ENCODE peak calls at places on chromosomes 7 and 10, in five cellular contexts. A is SJSA1, O is psoas muscle, D is Panc1, S is caudate nucleus. I is an unnamed sample.

GRCh38 chr7:99446096-99446495 is 7.4 kb downstream of the CPSF4 start:
- DNase-seq in A (no peak), O (no peak), D (no peak), S (no peak), I (no peak)

GRCh38 chr7:149605696-149606095 is 108.1 kb upstream of the ZNF746 start:
- DNase-seq in A (no peak), O (no peak), D (no peak), S (no peak), I (no peak)

GRCh38 chr10:103757531-103758293 is 97.7 kb downstream of the SH3PXD2A start:
- DNase-seq in A (peak), O (peak), D (no peak), S (no peak), I (peak)

GRCh38 chr7:158432369-158433270 is 155.0 kb downstream of the PTPRN2 start:
- DNase-seq in A (peak), O (no peak), D (peak), S (no peak), I (no peak)

GRCh38 chr10:77877461-77878344 is 48.9 kb downstream of the DLG5 start:
- DNase-seq in A (no peak), O (peak), D (no peak), S (no peak), I (peak)

GRCh38 chr7:128114806-128115205 is 83.6 kb upstream of the LRRC4 start:
- DNase-seq in A (no peak), O (no peak), D (no peak), S (no peak), I (no peak)

GRCh38 chr10:129787557-129787956 is 176.5 kb downstream of the EBF3 start:
- DNase-seq in A (no peak), O (no peak), D (no peak), S (no peak), I (no peak)

GRCh38 chr7:134908289-134908688 is 78.0 kb upstream of the AGBL3 start:
- DNase-seq in A (no peak), O (no peak), D (no peak), S (no peak), I (no peak)

GRCh38 chr7:33185786-33186185 is 56.4 kb downstream of the BBS9 start:
- DNase-seq in A (peak), O (no peak), D (peak), S (peak), I (no peak)

GRCh38 chr7:23334482-23335056 is 35.4 kb downstream of the MALSU1 start:
- DNase-seq in A (peak), O (no peak), D (peak), S (no peak), I (no peak)

GRCh38 chr7:156400046-156400445 is 240.5 kb upstream of the RNF32 start:
- DNase-seq in A (no peak), O (no peak), D (no peak), S (no peak), I (no peak)

GRCh38 chr10:113692271-113692670 is 12.6 kb downstream of the CASP7 start:
- DNase-seq in A (no peak), O (no peak), D (no peak), S (no peak), I (no peak)

GRCh38 chr10:104109908-104110662 is 11.9 kb upstream of the SFR1 start:
- DNase-seq in A (peak), O (no peak), D (no peak), S (no peak), I (no peak)

GRCh38 chr10:105993609-105994008 is 1170.9 kb downstream of the SORCS1 start:
- DNase-seq in A (no peak), O (no peak), D (no peak), S (no peak), I (no peak)

GRCh38 chr7:24783731-24784130 is 26.5 kb upstream of the GSDME start:
- DNase-seq in A (no peak), O (no peak), D (no peak), S (no peak), I (no peak)

GRCh38 chr7:114979388-114979787 is 57.5 kb downstream of the MDFIC start:
- DNase-seq in A (no peak), O (peak), D (no peak), S (no peak), I (no peak)

GRCh38 chr10:109504401-109504800 is 418.9 kb downstream of the XPNPEP1 start:
- DNase-seq in A (no peak), O (no peak), D (no peak), S (no peak), I (no peak)

GRCh38 chr7:144842377-144842851 is 6.6 kb upstream of the TPK1 start:
- DNase-seq in A (no peak), O (no peak), D (no peak), S (no peak), I (no peak)

GRCh38 chr10:29127731-29128130 is 161.1 kb upstream of the LYZL1 start:
- DNase-seq in A (no peak), O (no peak), D (no peak), S (no peak), I (no peak)

GRCh38 chr10:86663046-86663345 is 5.3 kb upstream of the LDB3 start:
- DNase-seq in A (no peak), O (peak), D (no peak), S (no peak), I (peak)

GRCh38 chr10:68333058-68333395 is 299 bp upstream of the PBLD start:
- DNase-seq in A (no peak), O (no peak), D (no peak), S (no peak), I (no peak)

GRCh38 chr10:101485681-101486554 is 102.1 kb downstream of the POLL start:
- DNase-seq in A (no peak), O (no peak), D (no peak), S (peak), I (no peak)
- H3K27ac ChIP-seq in A (no peak), O (peak), D (no peak), S (peak), I (no peak)

GRCh38 chr10:45419673-45420020 is 45.6 kb downstream of the ALOX5 start:
- DNase-seq in A (no peak), O (peak), D (no peak), S (no peak), I (no peak)
- H3K27ac ChIP-seq in A (no peak), O (peak), D (no peak), S (peak), I (no peak)

GRCh38 chr7:130908345-130909160 is 174.5 kb upstream of the KLF14 start:
- DNase-seq in A (peak), O (no peak), D (peak), S (no peak), I (no peak)
- H3K27ac ChIP-seq in A (no peak), O (peak), D (peak), S (no peak), I (no peak)

GRCh38 chr7:151343516-151343915 is 1.9 kb downstream of the NUB1 start:
- DNase-seq in A (no peak), O (no peak), D (no peak), S (no peak), I (no peak)
- H3K27ac ChIP-seq in A (no peak), O (no peak), D (peak), S (no peak), I (no peak)

GRCh38 chr7:47941136-47941844 is 7.0 kb downstream of the PKD1L1 start:
- DNase-seq in A (peak), O (no peak), D (no peak), S (no peak), I (no peak)
- H3K27ac ChIP-seq in A (peak), O (peak), D (peak), S (peak), I (no peak)

GRCh38 chr10:26699631-26700030 is 2.1 kb downstream of the PDSS1 start:
- DNase-seq in A (no peak), O (no peak), D (no peak), S (no peak), I (no peak)

GRCh38 chr10:26700884-26701630 is 3.6 kb downstream of the PDSS1 start:
- DNase-seq in A (no peak), O (no peak), D (no peak), S (no peak), I (no peak)

GRCh38 chr10:26706206-26706605 is 8.7 kb downstream of the PDSS1 start:
- DNase-seq in A (no peak), O (no peak), D (no peak), S (no peak), I (no peak)

GRCh38 chr10:26703974-26704373 is 6.5 kb downstream of the PDSS1 start:
- DNase-seq in A (no peak), O (no peak), D (no peak), S (no peak), I (no peak)

DNA sequence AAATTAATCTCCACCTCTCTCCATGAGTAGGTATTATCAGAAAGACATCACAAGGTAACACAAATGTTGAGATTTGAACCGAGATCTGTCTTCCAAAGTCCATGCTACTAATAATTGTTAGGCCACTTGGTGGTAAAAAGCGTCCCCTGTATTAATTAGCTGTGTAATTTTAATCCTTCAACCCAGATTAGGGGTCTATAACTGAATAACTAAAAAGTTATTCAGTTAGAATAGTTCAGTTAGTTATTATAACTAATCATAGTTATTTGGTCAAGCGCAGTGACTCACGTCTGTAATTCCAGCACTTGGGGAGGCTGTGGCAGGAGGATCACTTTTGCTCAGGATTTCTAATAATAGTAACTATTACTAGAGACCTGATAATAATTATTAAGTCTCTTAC is 5.6 kb downstream of the PDSS1 start:
- DNase-seq in A (no peak), O (no peak), D (no peak), S (no peak), I (no peak)
- H3K27ac ChIP-seq in A (no peak), O (no peak), D (no peak), S (no peak), I (no peak)

DNA sequence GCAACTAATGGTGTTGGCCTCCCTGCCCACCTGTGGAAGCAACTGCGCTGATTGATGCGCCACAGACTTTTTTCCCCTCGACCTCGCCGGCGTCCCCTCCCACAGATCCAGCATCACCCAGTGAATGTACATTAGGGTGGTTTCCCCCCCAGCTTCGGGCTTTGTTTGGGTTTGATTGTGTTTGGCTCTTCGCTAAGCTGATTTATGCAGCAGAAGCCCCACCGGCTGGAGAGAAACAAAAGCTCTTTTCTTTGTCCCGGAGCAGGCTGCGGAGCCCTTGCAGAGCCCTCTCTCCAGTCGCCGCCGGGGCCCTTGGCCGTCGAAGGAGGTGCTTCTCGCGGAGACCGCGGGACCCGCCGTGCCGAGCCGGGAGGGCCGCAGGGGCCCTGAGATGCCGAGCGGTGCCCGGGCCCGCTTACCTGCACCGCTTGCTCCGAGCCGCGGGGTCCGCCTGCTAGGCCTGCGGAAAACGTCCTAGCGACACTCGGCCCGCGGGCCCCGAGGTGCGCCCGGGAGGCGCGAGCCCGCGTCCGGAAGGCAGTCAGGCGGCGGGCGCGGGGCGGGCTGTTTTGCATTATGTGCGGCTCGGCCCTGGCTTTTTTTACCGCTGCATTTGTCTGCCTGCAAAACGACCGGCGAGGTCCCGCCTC is 656 bp downstream of the ITGB8 start:
- DNase-seq in A (peak), O (peak), D (no peak), S (peak), I (peak)
- H3K27ac ChIP-seq in A (no peak), O (peak), D (no peak), S (peak), I (no peak)

DNA sequence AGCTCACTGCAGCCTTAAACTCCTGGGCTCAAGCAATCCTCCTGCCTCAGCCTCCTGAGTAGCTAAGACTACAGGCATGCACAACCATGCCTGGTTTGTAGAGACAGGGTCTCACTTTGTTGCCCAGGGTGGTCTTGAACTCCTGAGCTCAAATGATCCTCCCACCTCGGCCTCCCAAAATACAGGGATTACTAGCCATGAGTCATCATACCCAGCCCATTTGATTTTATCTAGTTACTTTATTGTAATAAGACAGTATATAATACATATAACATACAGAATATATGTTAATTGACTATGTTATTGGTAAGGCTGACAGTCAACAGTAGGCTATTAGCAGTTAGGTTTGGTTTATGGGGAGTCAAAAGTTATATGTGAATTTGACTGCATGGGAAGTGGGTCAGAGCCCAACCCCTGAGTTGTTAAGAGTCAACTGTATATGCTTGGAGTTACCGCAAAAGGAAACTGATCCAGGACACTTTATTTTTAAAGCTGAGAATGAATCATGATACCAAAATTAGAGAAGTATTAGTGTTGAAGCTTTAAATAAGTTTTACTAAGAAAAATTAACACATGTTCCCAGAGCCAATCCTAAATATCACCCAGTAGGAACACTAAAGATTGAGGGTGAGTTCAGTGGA is 20.7 kb upstream of the KMT2E start:
- DNase-seq in A (no peak), O (no peak), D (no peak), S (no peak), I (no peak)
- H3K27ac ChIP-seq in A (no peak), O (peak), D (no peak), S (no peak), I (no peak)

GRCh38 chr10:131251146-131251541 is 60.4 kb downstream of the TCERG1L start:
- DNase-seq in A (no peak), O (no peak), D (no peak), S (no peak), I (peak)
- H3K27ac ChIP-seq in A (no peak), O (no peak), D (no peak), S (no peak), I (no peak)

DNA sequence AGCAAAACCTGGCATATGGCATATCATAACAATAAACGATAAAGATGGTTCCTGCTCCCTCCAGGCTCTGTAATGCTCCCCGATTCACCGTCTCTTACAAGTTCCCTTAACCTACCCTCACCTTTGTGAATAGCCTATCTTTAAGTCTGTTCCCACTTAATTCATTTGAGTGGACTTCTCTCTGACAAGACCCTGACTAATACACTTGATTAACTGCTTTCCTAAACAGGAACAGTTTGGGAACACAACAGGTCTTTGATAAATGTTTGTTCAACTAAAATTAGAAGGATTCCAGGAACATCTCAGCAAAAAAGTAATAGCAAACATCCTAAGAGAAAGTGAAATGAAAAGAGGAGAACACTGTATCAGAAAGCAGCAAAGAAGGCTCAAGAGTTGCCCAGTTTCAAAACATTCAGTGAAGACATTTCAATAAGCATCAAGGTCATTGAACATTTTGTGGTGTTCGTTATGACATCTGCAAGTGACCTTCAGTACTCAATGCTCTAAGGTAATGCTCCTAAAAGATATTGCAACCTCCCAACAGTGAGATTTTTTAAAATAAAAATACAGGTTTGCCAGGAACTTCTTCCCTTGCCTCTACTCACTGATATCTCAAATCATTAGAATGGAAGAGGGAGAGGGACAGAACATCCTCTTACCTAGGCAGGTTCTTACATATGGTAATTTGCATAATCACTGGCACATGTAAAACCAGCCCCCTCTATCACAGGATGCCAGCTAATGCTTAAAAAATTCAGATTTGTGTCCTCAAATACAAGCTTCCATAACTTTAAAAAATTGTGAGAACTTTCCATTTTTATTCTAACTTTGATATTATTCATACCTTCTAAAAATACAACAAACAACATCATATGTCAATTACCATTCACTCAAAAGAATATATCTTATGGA is 11.4 kb upstream of the ARHGAP12 start:
- DNase-seq in A (no peak), O (no peak), D (no peak), S (no peak), I (no peak)
- H3K27ac ChIP-seq in A (peak), O (no peak), D (peak), S (no peak), I (no peak)